ENCODE peak calls at places on chromosomes 16 and 17, in five cellular contexts. M, I, A, S and W are unnamed samples.

GRCh38 chr16:49350265-49351103 is 23.1 kb upstream of the C16orf78 start:
- DNase-seq in M (peak; percentile 65), I (peak; percentile 72), A (peak; percentile 34), S (peak; percentile 69), W (peak; percentile 19)

GRCh38 chr16:30570621-30571443 is 682 bp downstream of the ZNF688 start:
- DNase-seq in M (peak; percentile 28), I (no peak), A (peak; percentile 28), S (peak; percentile 35), W (no peak)

GRCh38 chr16:56399492-56399891 is 25.9 kb downstream of the AMFR start:
- DNase-seq in M (no peak), I (no peak), A (no peak), S (no peak), W (no peak)

GRCh38 chr17:41579484-41580243 is 7.0 kb downstream of the KRT14 start:
- DNase-seq in M (peak; percentile 87), I (no peak), A (peak; percentile 54), S (peak; percentile 84), W (peak; percentile 94)

GRCh38 chr17:63196772-63197335 is 230.8 kb downstream of the TANC2 start:
- DNase-seq in M (no peak), I (no peak), A (no peak), S (no peak), W (no peak)

GRCh38 chr16:84368327-84368996 is at the start of gene ATP2C2:
- DNase-seq in M (peak; percentile 78), I (no peak), A (no peak), S (no peak), W (no peak)

GRCh38 chr17:68399638-68400403 is 57.5 kb downstream of the WIPI1 start:
- DNase-seq in M (no peak), I (peak; percentile 23), A (peak; percentile 57), S (no peak), W (no peak)

GRCh38 chr16:23149993-23150364 is 727 bp upstream of the USP31 start:
- DNase-seq in M (no peak), I (no peak), A (no peak), S (no peak), W (no peak)

GRCh38 chr16:81816793-81817210 is 37.7 kb downstream of the PLCG2 start:
- DNase-seq in M (no peak), I (no peak), A (no peak), S (no peak), W (peak; percentile 84)

GRCh38 chr17:8076502-8077266 is 10.8 kb downstream of the ALOX12B start:
- DNase-seq in M (no peak), I (no peak), A (no peak), S (no peak), W (no peak)

GRCh38 chr17:77830816-77831490 is 127.5 kb upstream of the TNRC6C start:
- DNase-seq in M (no peak), I (peak; percentile 38), A (no peak), S (no peak), W (no peak)

GRCh38 chr17:77832180-77832560 is 126.3 kb upstream of the TNRC6C start:
- DNase-seq in M (no peak), I (no peak), A (no peak), S (no peak), W (no peak)

GRCh38 chr17:77831497-77832179 is 126.9 kb upstream of the TNRC6C start:
- DNase-seq in M (no peak), I (no peak), A (peak; percentile 77), S (no peak), W (no peak)

GRCh38 chr17:77828749-77829539 is 129.6 kb upstream of the TNRC6C start:
- DNase-seq in M (no peak), I (no peak), A (no peak), S (no peak), W (no peak)

DNA sequence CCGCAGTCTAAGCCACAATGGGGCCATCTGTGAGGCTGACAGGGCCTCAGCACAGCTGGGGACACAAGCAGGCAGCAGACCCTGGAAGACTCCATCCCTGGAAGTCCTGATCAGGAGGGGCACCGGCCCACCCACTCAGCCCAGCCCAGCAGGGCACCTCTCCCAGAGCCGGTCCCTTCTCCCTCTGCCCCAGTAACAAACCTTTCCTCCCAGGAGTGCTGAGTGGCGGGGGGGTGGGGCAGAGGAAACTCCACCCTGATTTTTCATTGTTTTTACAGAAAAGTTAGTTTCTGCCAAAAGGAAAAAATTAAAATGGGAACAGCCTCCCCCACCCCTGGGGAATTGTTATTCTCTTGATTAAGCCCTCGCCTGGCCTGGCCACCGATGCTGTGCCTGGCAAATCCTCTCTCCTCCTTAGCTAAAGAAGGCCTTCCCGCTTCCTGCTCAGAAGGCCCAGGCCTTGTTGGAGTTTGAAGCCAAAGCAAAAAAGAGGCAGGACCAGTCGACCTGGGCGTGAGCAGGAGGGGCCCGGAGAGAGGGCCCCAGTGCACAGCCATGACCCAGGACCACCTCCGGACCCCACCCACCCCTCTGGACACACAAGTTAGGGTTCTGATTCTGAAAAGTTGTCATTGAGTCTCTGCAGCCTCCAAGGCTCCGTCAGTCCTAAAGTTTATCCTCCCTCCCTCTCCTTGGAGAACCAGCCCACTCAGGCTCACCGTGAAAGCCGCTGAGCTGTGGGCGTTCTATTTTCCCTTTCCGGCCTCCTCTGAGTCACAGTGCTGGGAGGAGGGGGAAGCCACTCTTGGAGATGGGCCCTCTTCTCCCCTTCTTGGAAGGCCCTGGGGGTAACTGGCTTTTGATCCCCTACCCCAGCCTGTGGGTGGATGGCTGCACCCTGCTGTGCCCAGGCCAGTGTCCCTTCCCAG is 128.4 kb upstream of the TNRC6C start:
- DNase-seq in M (no peak), I (peak; percentile 45), A (peak; percentile 72), S (peak; percentile 31), W (no peak)
- TF ChIP-seq POLR2A in M (no peak), I (no peak), A (no peak), S (no peak), W (no peak)

DNA sequence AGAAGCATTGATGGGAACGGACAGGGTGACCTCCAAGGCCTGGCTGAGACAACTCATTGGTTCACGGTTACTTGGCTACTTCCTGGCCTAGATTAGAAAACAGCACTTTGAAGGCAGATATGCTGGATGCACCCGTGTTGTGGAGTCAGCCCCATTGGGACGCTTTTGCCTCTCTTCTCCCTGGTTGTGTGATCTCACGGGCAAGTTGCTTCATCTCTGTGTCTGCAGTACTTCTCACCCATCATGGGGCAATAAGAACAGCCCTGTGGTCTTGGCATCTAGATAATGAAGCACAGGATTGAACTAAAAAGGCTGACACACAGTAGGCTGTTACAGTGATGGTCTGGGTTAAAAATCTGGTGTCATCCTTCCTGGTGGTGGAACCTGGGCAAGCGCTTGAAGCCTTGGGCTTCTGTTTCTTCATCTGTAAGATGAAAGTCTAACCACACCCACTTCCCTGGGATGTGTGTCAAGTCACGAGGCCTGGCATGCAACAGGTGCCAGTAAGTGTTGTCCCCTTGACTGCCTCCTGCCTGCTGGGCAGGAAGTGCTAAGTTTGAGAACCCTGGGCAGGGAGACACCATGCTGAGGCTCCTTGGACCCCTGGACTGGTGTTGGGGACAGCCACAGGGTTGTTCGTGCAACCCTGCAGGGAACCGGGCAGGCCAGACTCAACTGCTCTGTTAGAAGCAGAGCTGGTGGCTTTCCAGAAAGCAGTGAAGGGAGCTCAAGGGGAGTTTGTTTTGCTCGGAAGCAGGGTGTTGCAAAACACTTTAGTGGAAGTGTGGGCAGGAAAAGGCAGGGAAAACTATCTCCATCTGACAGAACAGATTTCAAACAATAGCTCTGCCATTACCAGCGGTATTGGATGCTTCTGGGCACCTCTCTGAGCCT is 6.0 kb upstream of the MAP2K3 start:
- DNase-seq in M (peak; percentile 87), I (peak; percentile 67), A (no peak), S (peak; percentile 47), W (peak; percentile 82)
- TF ChIP-seq CTCF in M (no peak), I (no peak), A (no peak), S (no peak), W (no peak)

DNA sequence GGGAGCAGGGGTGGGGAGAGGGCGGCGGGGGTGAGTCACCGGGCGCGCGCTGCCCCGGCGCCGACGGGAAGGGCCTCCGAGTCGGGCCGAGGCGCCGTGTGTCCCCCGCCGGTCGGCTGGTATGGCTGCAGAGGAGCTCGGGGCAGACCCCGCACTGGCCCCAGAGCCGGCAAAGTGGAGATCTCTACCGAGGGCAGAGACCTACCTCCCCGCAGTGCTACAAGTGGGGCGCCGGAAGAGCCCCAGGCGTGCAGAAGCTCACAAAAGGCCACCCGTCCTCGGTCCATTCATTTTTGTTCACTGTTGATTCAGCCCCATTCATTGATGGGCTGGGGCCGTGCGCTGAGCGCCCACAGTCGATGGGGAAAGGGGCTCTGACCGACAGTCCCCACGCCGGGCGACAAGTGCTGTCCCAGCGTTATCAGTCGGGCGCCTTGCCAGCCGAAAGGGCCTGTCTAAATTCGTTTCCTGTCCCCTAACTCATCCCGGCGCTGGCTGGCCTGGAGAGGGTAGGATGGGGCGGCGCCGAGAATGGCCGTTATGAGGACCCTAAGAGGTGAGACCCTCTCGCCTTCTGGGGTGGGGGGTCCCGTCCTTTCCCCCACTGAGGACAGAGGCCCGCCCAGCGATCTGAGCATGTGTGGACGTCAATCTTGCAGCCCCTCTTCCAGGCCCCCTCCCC is 703 bp upstream of the ENO3 start:
- DNase-seq in M (peak; percentile 61), I (peak; percentile 85), A (no peak), S (no peak), W (peak; percentile 76)
- TF ChIP-seq POLR2A in M (no peak), I (peak; percentile 69), A (no peak), S (no peak), W (no peak)

GRCh38 chr17:29294580-29294900 is 592 bp upstream of the NUFIP2 start:
- DNase-seq in M (no peak), I (no peak), A (no peak), S (no peak), W (no peak)

GRCh38 chr17:29292992-29293889 is 707 bp downstream of the NUFIP2 start:
- DNase-seq in M (peak; percentile 61), I (peak; percentile 81), A (peak; percentile 34), S (peak; percentile 49), W (peak; percentile 82)

GRCh38 chr17:29292071-29292991 is 1.6 kb downstream of the NUFIP2 start:
- DNase-seq in M (peak; percentile 58), I (peak; percentile 79), A (peak; percentile 15), S (peak; percentile 66), W (peak; percentile 87)

GRCh38 chr17:29295420-29295819 is 1.5 kb upstream of the NUFIP2 start:
- DNase-seq in M (no peak), I (no peak), A (no peak), S (no peak), W (no peak)

DNA sequence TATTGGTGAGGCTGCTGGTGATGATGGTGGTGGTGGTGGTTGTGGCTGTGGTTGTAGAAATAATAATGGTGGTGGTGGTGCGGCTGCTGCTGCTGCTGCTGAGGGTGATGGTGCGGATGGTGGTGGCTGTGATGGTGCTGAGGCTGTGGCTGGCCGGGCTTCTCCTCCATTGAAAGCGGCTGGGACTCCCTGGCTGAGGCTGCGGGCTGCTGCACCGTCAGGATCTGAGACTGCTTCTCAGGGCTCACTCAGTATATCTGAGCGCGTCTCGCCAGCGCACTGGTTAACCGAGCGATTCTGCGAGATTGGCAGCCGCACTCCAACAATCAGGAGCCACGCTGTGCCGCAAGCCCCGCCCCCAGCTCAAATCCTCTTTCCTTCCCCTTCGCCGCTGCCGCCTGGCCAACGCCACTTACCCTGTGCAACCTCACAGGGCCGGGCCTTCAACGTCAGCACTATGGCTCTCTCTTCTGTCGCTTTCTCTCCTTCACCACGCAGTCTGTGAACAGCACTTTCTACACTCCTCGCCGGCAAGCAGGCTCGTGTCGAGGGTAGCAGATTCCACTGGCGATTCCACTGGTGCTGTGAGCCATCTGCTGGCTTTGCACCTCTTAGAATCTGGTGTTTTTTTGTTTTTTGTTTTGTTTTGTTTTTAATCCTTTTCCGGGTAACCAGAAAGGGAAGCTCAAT is at the start of gene NUFIP2:
- DNase-seq in M (peak; percentile 100), I (peak; percentile 99), A (peak; percentile 98), S (peak; percentile 98), W (peak; percentile 99)
- TF ChIP-seq CTCF in M (no peak), I (no peak), A (no peak), S (peak; percentile 55), W (no peak)

DNA sequence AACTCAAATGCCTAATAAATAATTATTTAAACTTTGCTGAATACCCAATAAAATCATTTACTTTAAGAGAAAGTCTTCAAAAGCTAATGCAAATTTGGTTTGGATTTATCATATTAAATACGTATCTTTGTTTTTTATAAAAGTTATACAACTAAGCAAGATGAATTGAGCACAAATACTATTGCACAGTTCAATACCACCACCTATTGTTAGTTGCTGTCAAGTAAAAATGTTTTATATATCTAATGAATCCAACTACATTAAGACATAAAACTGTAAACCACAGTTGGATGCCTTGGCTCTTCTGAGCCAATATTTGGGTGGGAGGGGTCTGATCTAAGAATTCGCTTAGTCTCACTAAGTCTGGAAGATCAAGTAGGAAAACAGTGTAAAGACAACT is 7.7 kb downstream of the FBXL20 start:
- DNase-seq in M (no peak), I (no peak), A (no peak), S (no peak), W (no peak)
- TF ChIP-seq POLR2A in M (no peak), I (no peak), A (no peak), S (no peak), W (no peak)